ENCODE peak calls at places on chromosome 16, in four cellular contexts. X is K562, E is WTC11, Q is HepG2. T is an unnamed sample.

GRCh38 chr16:58644765-58645487 is 15.3 kb upstream of the CNOT1 start:
- DNase-seq in X (no peak), E (no peak), Q (no peak), T (no peak)

GRCh38 chr16:12463961-12464360 is 339.7 kb downstream of the CPPED1 start:
- DNase-seq in X (no peak), E (no peak), Q (no peak), T (no peak)

GRCh38 chr16:31003744-31004143 is 6.7 kb downstream of the STX1B start:
- DNase-seq in X (no peak), E (no peak), Q (no peak), T (no peak)

GRCh38 chr16:68416057-68417046 is 32.0 kb downstream of the SMPD3 start:
- DNase-seq in X (no peak), E (no peak), Q (no peak), T (no peak)

GRCh38 chr16:57765160-57765728 is 29.7 kb downstream of the KATNB1 start:
- DNase-seq in X (no peak), E (no peak), Q (no peak), T (no peak)

GRCh38 chr16:67516296-67517177 is 12.1 kb upstream of the RIPOR1 start:
- DNase-seq in X (no peak), E (no peak), Q (no peak), T (no peak)

GRCh38 chr16:27177031-27177774 is 26.1 kb upstream of the KDM8 start:
- DNase-seq in X (no peak), E (no peak), Q (no peak), T (no peak)

GRCh38 chr16:80375513-80375912 is 165.3 kb upstream of the DYNLRB2 start:
- DNase-seq in X (no peak), E (no peak), Q (no peak), T (no peak)

GRCh38 chr16:66740533-66740932 is 10.9 kb downstream of the DYNC1LI2 start:
- DNase-seq in X (peak; percentile 67), E (no peak), Q (no peak), T (no peak)

GRCh38 chr16:28534542-28535373 is 4.0 kb downstream of the NUPR1 start:
- DNase-seq in X (no peak), E (no peak), Q (no peak), T (no peak)

GRCh38 chr16:3548445-3548844 is 28.8 kb downstream of the NLRC3 start:
- DNase-seq in X (no peak), E (no peak), Q (no peak), T (no peak)

GRCh38 chr16:73192227-73192894 is 144.4 kb upstream of the ZFHX3 start:
- DNase-seq in X (no peak), E (no peak), Q (no peak), T (no peak)

GRCh38 chr16:22898874-22899348 is 84.9 kb downstream of the HS3ST2 start:
- DNase-seq in X (peak; percentile 31), E (peak; percentile 91), Q (peak; percentile 70), T (peak; percentile 69)

GRCh38 chr16:31141489-31142108 is 6.1 kb upstream of the PRSS8 start:
- DNase-seq in X (peak; percentile 36), E (peak; percentile 23), Q (no peak), T (peak; percentile 25)

GRCh38 chr16:72853575-72853974 is 194.4 kb downstream of the ZFHX3 start:
- DNase-seq in X (no peak), E (no peak), Q (no peak), T (no peak)

GRCh38 chr16:19130852-19131808 is 17.4 kb downstream of the ITPRIPL2 start:
- DNase-seq in X (peak; percentile 42), E (no peak), Q (no peak), T (no peak)

GRCh38 chr16:50696575-50697420 is 3.4 kb downstream of the NOD2 start:
- DNase-seq in X (peak; percentile 73), E (no peak), Q (peak; percentile 78), T (no peak)

GRCh38 chr16:67158637-67159600 is 790 bp downstream of the TRADD start:
- DNase-seq in X (peak; percentile 70), E (peak; percentile 48), Q (peak; percentile 48), T (no peak)

GRCh38 chr16:89398924-89399323 is 91.4 kb downstream of the ANKRD11 start:
- DNase-seq in X (no peak), E (no peak), Q (no peak), T (no peak)

GRCh38 chr16:89402962-89403361 is 87.4 kb downstream of the ANKRD11 start:
- DNase-seq in X (no peak), E (no peak), Q (no peak), T (no peak)

GRCh38 chr16:89400740-89401139 is 89.6 kb downstream of the ANKRD11 start:
- DNase-seq in X (no peak), E (no peak), Q (no peak), T (no peak)

GRCh38 chr16:89401641-89402445 is 88.5 kb downstream of the ANKRD11 start:
- DNase-seq in X (no peak), E (no peak), Q (no peak), T (no peak)

GRCh38 chr16:89401205-89401604 is 89.2 kb downstream of the ANKRD11 start:
- DNase-seq in X (no peak), E (no peak), Q (no peak), T (no peak)
- TF ChIP-seq ELF4 in X (no peak), E (no peak), Q (no peak), T (no peak)

DNA sequence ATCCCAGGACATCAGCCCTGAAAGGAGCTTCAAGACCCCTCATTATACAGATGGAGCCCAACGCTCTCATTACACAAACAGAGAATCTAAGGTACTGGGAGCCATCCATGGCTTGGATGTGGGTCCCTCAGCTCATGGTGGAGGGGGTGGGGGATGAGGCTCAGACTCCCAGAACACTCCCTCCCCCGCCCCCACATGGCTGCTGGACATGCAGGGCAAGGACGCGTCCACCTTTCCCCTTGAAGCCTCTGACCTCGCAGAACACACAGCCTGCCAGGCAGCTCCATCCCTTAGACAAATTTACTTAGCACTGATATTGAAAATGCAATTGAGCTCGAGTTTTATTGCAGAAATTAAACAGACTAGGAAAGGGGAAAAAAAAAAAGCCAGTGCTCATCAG is 203.9 kb downstream of the ZNF423 start:
- DNase-seq in X (no peak), E (no peak), Q (no peak), T (no peak)
- TF ChIP-seq ELF4 in X (no peak), E (no peak), Q (no peak), T (no peak)

DNA sequence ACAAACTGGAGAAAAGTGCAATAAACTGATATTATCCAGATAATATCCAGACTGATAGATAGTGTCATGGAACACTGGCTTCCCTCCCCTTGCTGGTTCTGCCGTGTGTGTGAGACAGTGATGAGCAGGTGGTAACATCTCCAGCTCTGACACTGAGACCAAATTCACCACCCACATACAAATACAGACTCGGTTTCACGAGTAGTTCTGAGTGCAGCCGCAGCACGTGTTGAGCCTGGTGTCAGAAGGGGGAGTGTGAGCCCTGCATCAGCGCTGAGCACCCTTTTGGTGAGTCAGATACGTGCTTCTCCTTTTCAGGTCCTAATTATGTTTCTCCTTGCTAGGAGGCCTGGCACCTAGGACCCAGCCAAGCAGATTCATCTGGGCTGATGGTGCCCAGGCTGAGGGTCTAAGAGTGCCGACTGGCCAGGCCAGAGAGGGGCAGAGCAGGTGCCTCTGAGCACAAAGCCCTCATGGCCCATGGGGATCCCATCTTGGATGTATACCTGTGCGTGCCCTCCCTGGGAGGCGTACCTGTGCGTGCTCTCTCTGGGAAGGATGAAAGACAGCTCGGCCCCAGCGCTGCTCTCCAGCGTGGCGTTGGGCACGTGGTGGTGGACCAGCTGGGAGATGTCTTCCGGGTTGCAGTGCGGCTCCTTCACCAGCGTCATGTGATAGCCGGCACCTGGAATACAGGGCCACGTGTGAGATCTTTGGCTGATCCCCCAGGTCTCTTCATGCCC is 27.3 kb upstream of the RNPS1 start:
- DNase-seq in X (no peak), E (no peak), Q (no peak), T (no peak)
- TF ChIP-seq ELF4 in X (no peak), E (no peak), Q (no peak), T (no peak)

GRCh38 chr16:104355-104754 is 26.3 kb downstream of the MPG start:
- DNase-seq in X (no peak), E (no peak), Q (no peak), T (no peak)

GRCh38 chr16:102060-102855 is 24.2 kb downstream of the MPG start:
- DNase-seq in X (no peak), E (no peak), Q (no peak), T (no peak)

GRCh38 chr16:104828-105374 is 26.9 kb downstream of the MPG start:
- DNase-seq in X (peak; percentile 90), E (no peak), Q (no peak), T (no peak)

GRCh38 chr16:106623-107324 is 28.7 kb downstream of the MPG start:
- DNase-seq in X (peak; percentile 91), E (peak; percentile 50), Q (peak; percentile 66), T (peak; percentile 79)

GRCh38 chr16:105521-105920 is 27.5 kb downstream of the MPG start:
- DNase-seq in X (no peak), E (no peak), Q (no peak), T (no peak)
- TF ChIP-seq ELF4 in X (no peak), E (no peak), Q (no peak), T (no peak)

GRCh38 chr16:14196011-14196410 is 124.9 kb downstream of the MRTFB start:
- DNase-seq in X (no peak), E (no peak), Q (no peak), T (no peak)

GRCh38 chr16:14194706-14195105 is 123.6 kb downstream of the MRTFB start:
- DNase-seq in X (no peak), E (no peak), Q (no peak), T (no peak)

GRCh38 chr16:14198603-14199002 is 127.5 kb downstream of the MRTFB start:
- DNase-seq in X (no peak), E (no peak), Q (no peak), T (no peak)

GRCh38 chr16:14198012-14198411 is 126.9 kb downstream of the MRTFB start:
- DNase-seq in X (no peak), E (no peak), Q (no peak), T (no peak)

GRCh38 chr16:14196539-14196938 is 125.4 kb downstream of the MRTFB start:
- DNase-seq in X (no peak), E (no peak), Q (no peak), T (no peak)
- TF ChIP-seq ELF4 in X (no peak), E (no peak), Q (no peak), T (no peak)

DNA sequence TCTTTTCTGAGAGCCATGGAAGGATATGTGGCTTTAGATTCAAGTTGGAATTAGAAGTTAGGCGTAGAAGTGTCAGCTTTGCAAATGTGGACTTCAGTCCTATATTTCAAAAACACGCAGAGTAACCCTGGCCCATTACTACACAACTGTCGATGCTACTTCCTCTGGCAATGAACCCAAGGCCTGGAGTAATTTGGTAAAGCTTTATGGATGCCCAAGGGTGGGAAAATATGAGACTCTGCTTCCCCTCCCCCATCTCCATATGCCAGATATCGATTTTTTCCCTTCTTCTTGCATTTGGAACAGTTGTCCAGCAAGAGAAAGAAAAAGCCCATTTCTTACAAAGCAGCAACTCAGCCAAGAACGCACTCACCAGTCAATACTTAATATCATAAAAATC is 2.9 kb upstream of the MAP1LC3B start:
- DNase-seq in X (peak; percentile 26), E (no peak), Q (peak; percentile 64), T (no peak)
- TF ChIP-seq ELF4 in X (no peak), E (no peak), Q (no peak), T (no peak)

GRCh38 chr16:11257131-11257938 is 1.3 kb upstream of the SOCS1 start:
- DNase-seq in X (peak; percentile 85), E (peak; percentile 80), Q (peak; percentile 85), T (peak; percentile 77)

GRCh38 chr16:11259655-11260595 is 3.9 kb upstream of the SOCS1 start:
- DNase-seq in X (no peak), E (no peak), Q (no peak), T (no peak)

GRCh38 chr16:11259288-11259621 is 3.3 kb upstream of the SOCS1 start:
- DNase-seq in X (no peak), E (no peak), Q (no peak), T (no peak)

GRCh38 chr16:11260596-11260966 is 4.6 kb upstream of the SOCS1 start:
- DNase-seq in X (no peak), E (no peak), Q (no peak), T (no peak)

GRCh38 chr16:11258553-11259287 is 2.7 kb upstream of the SOCS1 start:
- DNase-seq in X (no peak), E (no peak), Q (peak; percentile 65), T (no peak)
- TF ChIP-seq ELF4 in X (no peak), E (no peak), Q (no peak), T (no peak)